ENCODE peak calls at places on chromosome 11, in seven cellular contexts. Z, N, A, U, W, Y and K are unnamed samples.

GRCh38 chr11:123145220-123145619 is 49.8 kb downstream of the CLMP start:
- DNase-seq in Z (no peak), N (peak; percentile 75), A (no peak), U (no peak), W (no peak), Y (peak; percentile 35), K (no peak)

GRCh38 chr11:19650929-19651487 is 61.6 kb upstream of the NAV2 start:
- DNase-seq in Z (no peak), N (no peak), A (no peak), U (no peak), W (no peak), Y (no peak), K (no peak)

GRCh38 chr11:134535029-134536025 is 123.3 kb upstream of the B3GAT1 start:
- DNase-seq in Z (no peak), N (peak; percentile 66), A (no peak), U (no peak), W (no peak), Y (no peak), K (no peak)

GRCh38 chr11:115784796-115785521 is 280.7 kb upstream of the CADM1 start:
- DNase-seq in Z (no peak), N (peak; percentile 57), A (no peak), U (peak; percentile 41), W (no peak), Y (no peak), K (no peak)

GRCh38 chr11:83060965-83061364 is 10.7 kb downstream of the RAB30 start:
- DNase-seq in Z (no peak), N (no peak), A (no peak), U (no peak), W (no peak), Y (no peak), K (no peak)

GRCh38 chr11:119684361-119685072 is 44.5 kb downstream of the NECTIN1 start:
- DNase-seq in Z (no peak), N (no peak), A (no peak), U (no peak), W (no peak), Y (no peak), K (no peak)

GRCh38 chr11:44814881-44815592 is 88.3 kb downstream of the TSPAN18 start:
- DNase-seq in Z (no peak), N (no peak), A (no peak), U (no peak), W (no peak), Y (no peak), K (no peak)

GRCh38 chr11:58844600-58844999 is at the start of gene GLYATL2:
- DNase-seq in Z (no peak), N (no peak), A (no peak), U (no peak), W (no peak), Y (no peak), K (no peak)

GRCh38 chr11:87473174-87473573 is 435.4 kb downstream of the TMEM135 start:
- DNase-seq in Z (no peak), N (no peak), A (no peak), U (peak; percentile 15), W (peak; percentile 86), Y (no peak), K (no peak)

GRCh38 chr11:117618956-117619355 is 178.1 kb downstream of the DSCAML1 start:
- DNase-seq in Z (no peak), N (no peak), A (no peak), U (no peak), W (no peak), Y (no peak), K (no peak)

GRCh38 chr11:108199446-108200321 is 22.8 kb downstream of the NPAT start:
- DNase-seq in Z (no peak), N (no peak), A (no peak), U (no peak), W (no peak), Y (no peak), K (no peak)

GRCh38 chr11:29251738-29252137 is 765.1 kb downstream of the KCNA4 start:
- DNase-seq in Z (no peak), N (no peak), A (no peak), U (no peak), W (no peak), Y (no peak), K (no peak)

GRCh38 chr11:63817758-63818498 is 4.7 kb downstream of the SPINDOC start:
- DNase-seq in Z (no peak), N (peak; percentile 75), A (no peak), U (no peak), W (no peak), Y (no peak), K (no peak)

GRCh38 chr11:120337896-120338840 is 2.0 kb downstream of the ARHGEF12 start:
- DNase-seq in Z (no peak), N (no peak), A (peak; percentile 62), U (no peak), W (no peak), Y (no peak), K (no peak)

GRCh38 chr11:110130642-110131238 is 37.5 kb downstream of the ZC3H12C start:
- DNase-seq in Z (no peak), N (no peak), A (peak; percentile 77), U (no peak), W (no peak), Y (no peak), K (no peak)

GRCh38 chr11:17531818-17532131 is 12.4 kb downstream of the USH1C start:
- DNase-seq in Z (no peak), N (no peak), A (no peak), U (no peak), W (no peak), Y (no peak), K (no peak)
- H3K4me1 ChIP-seq in Z (no peaks in the 10 kb centered on the region), N (peaks cover 6% of the 10 kb centered on the region), A (no peaks in the 10 kb centered on the region), U (peaks cover 14% of the 10 kb centered on the region), W (no peaks in the 10 kb centered on the region), Y (peaks cover 3% of the 10 kb centered on the region), K (no peaks in the 10 kb centered on the region)

GRCh38 chr11:74806267-74806666 is 57.6 kb downstream of the RNF169 start:
- DNase-seq in Z (no peak), N (no peak), A (no peak), U (no peak), W (no peak), Y (no peak), K (no peak)
- H3K4me3 ChIP-seq in Z (no peak overlapping the region), N (no peak overlapping the region), A (no peak overlapping the region), U (no peak overlapping the region), W (no peak overlapping the region), Y (peak overlapping the region; percentile 27), K (no peak overlapping the region)

GRCh38 chr11:61782841-61783240 is 9.6 kb downstream of the TMEM258 start:
- DNase-seq in Z (no peak), N (peak; percentile 44), A (no peak), U (no peak), W (no peak), Y (no peak), K (no peak)
- H3K36me3 ChIP-seq in Z (peaks cover 17% of the 10 kb centered on the region), N (peaks cover 9% of the 10 kb centered on the region), A (peaks cover 19% of the 10 kb centered on the region), U (peaks cover 30% of the 10 kb centered on the region), W (peaks cover 39% of the 10 kb centered on the region), Y (no peaks in the 10 kb centered on the region), K (peaks cover 31% of the 10 kb centered on the region)

GRCh38 chr11:105789579-105789978 is 179.7 kb downstream of the GRIA4 start:
- DNase-seq in Z (no peak), N (no peak), A (no peak), U (no peak), W (no peak), Y (no peak), K (no peak)
- H3K4me1 ChIP-seq in Z (no peaks in the 10 kb centered on the region), N (no peaks in the 10 kb centered on the region), A (no peaks in the 10 kb centered on the region), U (no peaks in the 10 kb centered on the region), W (no peaks in the 10 kb centered on the region), Y (no peaks in the 10 kb centered on the region), K (no peaks in the 10 kb centered on the region)

GRCh38 chr11:32433249-32434115 is 1.9 kb downstream of the WT1 start:
- DNase-seq in Z (no peak), N (no peak), A (no peak), U (no peak), W (no peak), Y (no peak), K (no peak)
- H3K4me3 ChIP-seq in Z (no peak overlapping the region), N (peak overlapping the region; percentile 65), A (peak overlapping the region; percentile 59), U (peak overlapping the region; percentile 72), W (peak overlapping the region; percentile 43), Y (peak overlapping the region; percentile 51), K (no peak overlapping the region)

GRCh38 chr11:71434576-71435130 is 13.5 kb downstream of the DHCR7 start:
- DNase-seq in Z (no peak), N (no peak), A (no peak), U (no peak), W (no peak), Y (no peak), K (no peak)
- H3K36me3 ChIP-seq in Z (peaks cover 4% of the 10 kb centered on the region), N (no peaks in the 10 kb centered on the region), A (peaks cover 44% of the 10 kb centered on the region), U (peaks cover 37% of the 10 kb centered on the region), W (peaks cover 35% of the 10 kb centered on the region), Y (peaks cover 7% of the 10 kb centered on the region), K (no peaks in the 10 kb centered on the region)

DNA sequence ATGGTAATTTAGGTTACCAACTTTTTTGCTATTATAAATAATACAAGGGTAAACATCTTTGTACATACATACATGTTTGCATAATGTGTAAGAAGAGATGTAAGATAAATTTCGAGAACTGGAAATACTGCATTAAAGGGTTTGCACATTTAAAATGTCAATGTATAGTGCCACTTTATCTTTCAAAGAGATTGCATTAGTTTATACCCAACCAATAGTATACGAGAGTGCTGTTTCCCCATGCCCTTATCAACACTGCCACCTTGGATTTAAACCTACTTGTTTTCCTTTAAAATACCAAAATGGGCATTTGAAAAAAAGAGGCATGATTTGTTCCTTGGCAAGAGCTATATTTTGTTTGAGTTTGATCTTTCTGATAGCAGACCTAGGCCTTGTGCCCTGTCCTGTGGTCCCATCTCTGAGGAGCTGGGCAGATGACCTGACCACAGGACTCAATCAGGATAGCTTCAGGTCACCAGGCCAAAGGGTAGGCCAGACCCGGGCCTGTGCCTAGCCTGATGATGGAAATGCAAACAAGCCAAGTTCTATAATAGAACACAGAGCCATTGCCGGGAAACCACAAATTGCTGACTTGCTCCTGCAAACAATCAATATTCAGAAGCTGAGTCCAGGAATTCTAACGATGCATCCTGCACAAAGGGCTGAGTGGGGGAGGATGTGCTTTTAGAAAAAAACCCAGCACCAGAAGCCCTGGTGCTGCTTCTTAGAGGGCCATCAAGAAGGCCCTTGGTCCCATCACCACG is 16.8 kb upstream of the ALG8 start:
- DNase-seq in Z (no peak), N (no peak), A (peak; percentile 78), U (no peak), W (no peak), Y (no peak), K (no peak)
- H3K4me1 ChIP-seq in Z (no peaks in the 10 kb centered on the region), N (no peaks in the 10 kb centered on the region), A (peaks cover 12% of the 10 kb centered on the region), U (peaks cover 3% of the 10 kb centered on the region), W (peaks cover 2% of the 10 kb centered on the region), Y (no peaks in the 10 kb centered on the region), K (no peaks in the 10 kb centered on the region)

GRCh38 chr11:66409226-66409625 is 11.6 kb upstream of the NPAS4 start:
- DNase-seq in Z (no peak), N (no peak), A (no peak), U (no peak), W (no peak), Y (no peak), K (no peak)
- H3K4me3 ChIP-seq in Z (no peak overlapping the region), N (no peak overlapping the region), A (no peak overlapping the region), U (peak overlapping the region; percentile 64), W (peak overlapping the region; percentile 70), Y (peak overlapping the region; percentile 59), K (no peak overlapping the region)

GRCh38 chr11:47837292-47837691 is 10.9 kb downstream of the NUP160 start:
- DNase-seq in Z (no peak), N (no peak), A (no peak), U (no peak), W (no peak), Y (no peak), K (no peak)

GRCh38 chr11:47843354-47844060 is 4.6 kb downstream of the NUP160 start:
- DNase-seq in Z (no peak), N (no peak), A (no peak), U (no peak), W (no peak), Y (no peak), K (no peak)

GRCh38 chr11:47842749-47843148 is 5.4 kb downstream of the NUP160 start:
- DNase-seq in Z (no peak), N (no peak), A (no peak), U (no peak), W (no peak), Y (no peak), K (no peak)

GRCh38 chr11:47837929-47838328 is 10.2 kb downstream of the NUP160 start:
- DNase-seq in Z (no peak), N (no peak), A (no peak), U (no peak), W (no peak), Y (no peak), K (no peak)
- H3K36me3 ChIP-seq in Z (peaks cover 61% of the 10 kb centered on the region), N (peaks cover 44% of the 10 kb centered on the region), A (peaks cover 91% of the 10 kb centered on the region), U (peaks cover 100% of the 10 kb centered on the region), W (peaks cover 99% of the 10 kb centered on the region), Y (peaks cover 15% of the 10 kb centered on the region), K (peaks cover 71% of the 10 kb centered on the region)